ENCODE peak calls at places on chromosomes 13 and 19, in four cellular contexts. W, M, T and Z are unnamed samples.

GRCh38 chr13:69243366-69243765 is 864.3 kb upstream of the ATXN8OS start:
- DNase-seq in W (no peak), M (no peak), T (no peak), Z (no peak)

GRCh38 chr13:97413694-97414093 is 20.3 kb upstream of the RAP2A start:
- DNase-seq in W (no peak), M (no peak), T (no peak), Z (no peak)

GRCh38 chr19:3868770-3869456 is at the start of gene ZFR2:
- DNase-seq in W (no peak), M (no peak), T (no peak), Z (peak; percentile 60)

GRCh38 chr19:34155686-34156085 is 16.6 kb upstream of the LSM14A start:
- DNase-seq in W (peak; percentile 65), M (no peak), T (no peak), Z (no peak)

GRCh38 chr19:8423821-8424223 is 10.7 kb downstream of the MARCHF2 start:
- DNase-seq in W (peak; percentile 97), M (peak; percentile 86), T (peak; percentile 95), Z (peak; percentile 91)

GRCh38 chr13:31887311-31887710 is 144.3 kb upstream of the FRY start:
- DNase-seq in W (peak; percentile 55), M (no peak), T (no peak), Z (no peak)

GRCh38 chr13:114073881-114074551 is 58.4 kb downstream of the RASA3 start:
- DNase-seq in W (no peak), M (no peak), T (no peak), Z (no peak)

GRCh38 chr19:38507551-38508127 is 74.1 kb downstream of the RYR1 start:
- DNase-seq in W (no peak), M (no peak), T (no peak), Z (no peak)

GRCh38 chr19:11239377-11240000 is at the start of gene ANGPTL8:
- DNase-seq in W (no peak), M (no peak), T (no peak), Z (no peak)
- H3K4me3 ChIP-seq in W (no peak within 1 kb of the TSS), M (no peak within 1 kb of the TSS), T (no peak within 1 kb of the TSS), Z (no peak within 1 kb of the TSS)

DNA sequence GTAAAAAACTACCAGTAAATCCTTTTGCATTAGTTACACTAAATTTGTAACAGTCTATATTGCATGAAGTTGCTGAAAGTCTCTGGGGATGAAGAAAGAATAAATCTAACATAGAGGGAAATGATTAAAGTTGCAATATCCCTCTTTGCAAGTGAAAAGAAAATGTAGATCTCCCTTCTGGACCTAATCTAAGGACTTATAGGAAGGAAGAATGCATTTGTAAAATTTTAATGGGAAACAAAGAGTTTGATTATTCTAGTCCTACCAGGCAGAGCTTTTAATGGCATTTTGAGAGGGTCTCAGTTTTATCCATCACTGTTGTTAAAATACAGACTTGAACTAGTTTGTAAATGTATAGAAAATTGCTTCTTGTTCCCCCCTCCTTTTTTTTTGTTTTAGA is 215.8 kb downstream of the ATP8A2 start:
- DNase-seq in W (no peak), M (no peak), T (no peak), Z (no peak)
- H3K4me3 ChIP-seq in W (no peak overlapping the region), M (no peak overlapping the region), T (no peak overlapping the region), Z (no peak overlapping the region)

GRCh38 chr13:51643882-51644281 is 59.6 kb downstream of the WDFY2 start:
- DNase-seq in W (peak; percentile 95), M (no peak), T (peak; percentile 94), Z (no peak)
- H3K4me3 ChIP-seq in W (no peak overlapping the region), M (no peak overlapping the region), T (no peak overlapping the region), Z (no peak overlapping the region)

GRCh38 chr19:54473071-54473941 is at the start of gene CDC42EP5:
- DNase-seq in W (peak; percentile 85), M (peak; percentile 59), T (peak; percentile 85), Z (no peak)
- H3K4me3 ChIP-seq in W (peak within 1 kb of the TSS; percentile 69), M (peak within 1 kb of the TSS; percentile 54), T (peak within 1 kb of the TSS; percentile 57), Z (peak within 1 kb of the TSS; percentile 28)

GRCh38 chr19:2047076-2047448 is 4.0 kb downstream of the MKNK2 start:
- DNase-seq in W (no peak), M (no peak), T (no peak), Z (no peak)
- H3K4me3 ChIP-seq in W (no peak overlapping the region), M (peak overlapping the region; percentile 94), T (no peak overlapping the region), Z (no peak overlapping the region)

GRCh38 chr19:13012390-13012689 is 17.1 kb downstream of the NFIX start:
- DNase-seq in W (no peak), M (no peak), T (no peak), Z (no peak)
- H3K4me3 ChIP-seq in W (no peak overlapping the region), M (peak overlapping the region; percentile 49), T (no peak overlapping the region), Z (no peak overlapping the region)

DNA sequence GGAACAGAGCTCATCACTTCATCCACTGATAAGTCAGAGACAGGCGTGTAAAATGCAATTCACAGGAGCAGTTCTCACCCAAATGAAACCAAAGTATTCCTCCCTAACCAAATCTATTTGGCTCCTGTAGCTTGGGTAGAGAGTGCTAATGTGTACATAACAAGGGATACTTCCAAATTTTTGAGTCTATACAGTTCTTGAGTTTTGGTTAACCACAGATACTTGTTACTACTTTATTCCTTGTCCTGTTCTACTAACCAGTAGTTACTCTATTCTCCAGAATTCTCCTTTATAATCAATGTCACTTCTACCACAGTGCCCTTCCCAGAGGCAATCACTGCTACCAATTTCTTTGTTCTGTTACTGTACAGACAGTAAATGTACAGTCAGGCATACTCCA is 57.3 kb downstream of the ELF1 start:
- DNase-seq in W (no peak), M (no peak), T (no peak), Z (no peak)
- H3K4me3 ChIP-seq in W (no peak overlapping the region), M (no peak overlapping the region), T (no peak overlapping the region), Z (peak overlapping the region; percentile 4)

DNA sequence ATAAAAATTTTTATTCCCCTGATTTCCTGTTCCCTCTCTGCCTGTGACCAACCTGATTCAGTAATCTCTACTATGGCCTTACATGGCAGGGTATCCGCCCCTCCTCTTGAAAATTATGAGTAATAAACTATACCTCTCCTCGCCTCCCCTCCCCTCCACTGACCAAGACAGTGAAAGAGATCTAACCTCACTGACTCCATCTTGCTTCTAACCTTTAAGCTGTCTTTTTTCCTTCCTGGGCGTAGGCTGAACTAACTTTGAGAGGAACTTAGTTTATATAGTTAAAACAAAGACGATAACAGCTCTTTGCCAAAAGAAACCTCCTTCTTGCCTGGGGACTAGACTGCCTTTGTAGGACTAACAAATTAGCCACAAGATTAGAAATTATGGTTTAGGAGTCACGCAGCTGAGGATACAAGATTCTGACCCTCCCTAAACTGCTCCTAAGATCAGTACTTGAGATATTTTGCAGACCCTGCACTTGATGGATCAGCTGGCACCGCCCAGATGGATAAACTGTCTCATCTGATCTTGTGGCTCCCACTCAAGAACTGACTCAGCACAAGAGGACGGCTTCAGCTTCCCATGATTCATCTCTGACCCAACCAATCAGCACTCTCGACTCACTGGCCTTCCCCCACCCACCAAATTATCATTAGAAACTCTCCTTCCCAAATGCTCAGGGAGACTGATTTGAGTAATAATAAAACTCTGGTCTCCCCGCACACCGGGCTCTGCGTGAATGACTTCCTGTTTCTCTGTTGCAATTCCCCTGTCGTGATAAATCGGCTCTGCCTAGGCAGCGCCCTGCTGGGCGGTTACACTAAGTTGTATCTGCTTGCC is 187.1 kb downstream of the TDRD3 start:
- DNase-seq in W (peak; percentile 73), M (no peak), T (peak; percentile 86), Z (no peak)
- H3K4me3 ChIP-seq in W (no peak overlapping the region), M (no peak overlapping the region), T (peak overlapping the region; percentile 9), Z (no peak overlapping the region)

GRCh38 chr13:71339736-71340135 is 527.3 kb downstream of the DACH1 start:
- DNase-seq in W (no peak), M (no peak), T (no peak), Z (no peak)
- H3K4me3 ChIP-seq in W (no peak overlapping the region), M (no peak overlapping the region), T (no peak overlapping the region), Z (no peak overlapping the region)